ENCODE peak calls at places on chromosomes 12 and 14, in nine cellular contexts. S is suprapubic skin, B is spleen, D is transverse colon, E is stomach, M is HepG2, O is GM12878, A is breast epithelium, Z is sigmoid colon. N is an unnamed sample.

GRCh38 chr14:88599321-88599720 is 36.5 kb downstream of the ZC3H14 start:
- DNase-seq in S (no peak), B (no peak), D (no peak), E (no peak), M (no peak), O (no peak), A (no peak), Z (no peak), N (no peak)

GRCh38 chr12:46364777-46365580 is 7.6 kb downstream of the SLC38A2 start:
- DNase-seq in S (no peak), B (no peak), D (peak), E (peak), M (peak), O (no peak), A (no peak), Z (peak), N (no peak)

GRCh38 chr14:101176535-101177205 is 273.1 kb upstream of the RTL1 start:
- DNase-seq in S (no peak), B (peak), D (no peak), E (no peak), M (no peak), O (no peak), A (no peak), Z (no peak), N (peak)

GRCh38 chr14:26389646-26390508 is 208.0 kb downstream of the NOVA1 start:
- DNase-seq in S (no peak), B (no peak), D (no peak), E (no peak), M (no peak), O (no peak), A (no peak), Z (no peak), N (no peak)

GRCh38 chr14:95463173-95463901 is 53.1 kb downstream of the SYNE3 start:
- DNase-seq in S (no peak), B (no peak), D (peak), E (peak), M (no peak), O (no peak), A (no peak), Z (no peak), N (no peak)

GRCh38 chr14:95023886-95024285 is 133.4 kb downstream of the DICER1 start:
- DNase-seq in S (no peak), B (no peak), D (no peak), E (no peak), M (no peak), O (no peak), A (no peak), Z (peak), N (peak)

GRCh38 chr14:51780741-51781140 is 79.7 kb upstream of the GNG2 start:
- DNase-seq in S (no peak), B (no peak), D (no peak), E (no peak), M (no peak), O (no peak), A (no peak), Z (no peak), N (no peak)

GRCh38 chr12:131533139-131533538 is 177.8 kb upstream of the SFSWAP start:
- DNase-seq in S (no peak), B (no peak), D (no peak), E (no peak), M (no peak), O (no peak), A (no peak), Z (no peak), N (no peak)

GRCh38 chr12:95802482-95803264 is 12.1 kb upstream of the NTN4 start:
- DNase-seq in S (no peak), B (no peak), D (peak), E (no peak), M (peak), O (no peak), A (peak), Z (no peak), N (no peak)

GRCh38 chr12:52082988-52083637 is 3.6 kb downstream of the SMIM41 start:
- DNase-seq in S (no peak), B (peak), D (peak), E (peak), M (peak), O (no peak), A (peak), Z (peak), N (peak)

GRCh38 chr12:6182279-6182898 is 17.8 kb upstream of the CD9 start:
- DNase-seq in S (peak), B (peak), D (peak), E (peak), M (peak), O (no peak), A (peak), Z (peak), N (no peak)

GRCh38 chr12:52522346-52523011 is 2.3 kb upstream of the KRT5 start:
- DNase-seq in S (peak), B (no peak), D (no peak), E (no peak), M (no peak), O (no peak), A (peak), Z (peak), N (peak)

GRCh38 chr14:61706096-61706690 is 10.9 kb downstream of the HIF1A start:
- DNase-seq in S (no peak), B (no peak), D (no peak), E (no peak), M (no peak), O (no peak), A (no peak), Z (no peak), N (no peak)

GRCh38 chr12:85484387-85484786 is 204.4 kb downstream of the ALX1 start:
- DNase-seq in S (no peak), B (no peak), D (no peak), E (no peak), M (no peak), O (no peak), A (no peak), Z (no peak), N (no peak)

GRCh38 chr12:120262852-120263724 is 2.4 kb downstream of the PXN start:
- DNase-seq in S (no peak), B (no peak), D (no peak), E (no peak), M (no peak), O (no peak), A (no peak), Z (peak), N (no peak)

GRCh38 chr14:101044741-101045140 is 141.2 kb upstream of the RTL1 start:
- DNase-seq in S (no peak), B (no peak), D (no peak), E (no peak), M (no peak), O (no peak), A (no peak), Z (no peak), N (no peak)

GRCh38 chr14:36625014-36625413 is 36.6 kb upstream of the PAX9 start:
- DNase-seq in S (no peak), B (no peak), D (no peak), E (no peak), M (no peak), O (no peak), A (no peak), Z (no peak), N (no peak)

GRCh38 chr12:1918875-1919236 is 404 bp upstream of the CACNA2D4 start:
- DNase-seq in S (no peak), B (peak), D (no peak), E (peak), M (no peak), O (no peak), A (no peak), Z (peak), N (no peak)

GRCh38 chr12:6936642-6937480 is 6.8 kb upstream of the RNU7-1 start:
- DNase-seq in S (no peak), B (peak), D (no peak), E (no peak), M (no peak), O (no peak), A (no peak), Z (no peak), N (no peak)

GRCh38 chr14:35416108-35416750 is 11.7 kb upstream of the NFKBIA start:
- DNase-seq in S (no peak), B (no peak), D (peak), E (no peak), M (no peak), O (peak), A (no peak), Z (no peak), N (no peak)

GRCh38 chr12:46722737-46723136 is 103.1 kb downstream of the SLC38A4 start:
- DNase-seq in S (no peak), B (no peak), D (no peak), E (no peak), M (no peak), O (no peak), A (no peak), Z (no peak), N (no peak)

GRCh38 chr12:130796985-130797686 is 41.9 kb downstream of the STX2 start:
- DNase-seq in S (no peak), B (peak), D (no peak), E (no peak), M (no peak), O (no peak), A (no peak), Z (no peak), N (no peak)

GRCh38 chr12:115817399-115817798 is 460.1 kb downstream of the MED13L start:
- DNase-seq in S (no peak), B (no peak), D (no peak), E (no peak), M (no peak), O (no peak), A (no peak), Z (no peak), N (no peak)

GRCh38 chr12:851913-852312 is 97.6 kb downstream of the RAD52 start:
- DNase-seq in S (no peak), B (no peak), D (no peak), E (no peak), M (no peak), O (no peak), A (no peak), Z (no peak), N (no peak)

GRCh38 chr12:2075558-2076195 is 22.9 kb downstream of the CACNA1C start:
- DNase-seq in S (no peak), B (no peak), D (no peak), E (no peak), M (no peak), O (no peak), A (no peak), Z (peak), N (no peak)

GRCh38 chr12:131102991-131103609 is 149.4 kb downstream of the ADGRD1 start:
- DNase-seq in S (no peak), B (peak), D (peak), E (peak), M (no peak), O (no peak), A (no peak), Z (peak), N (no peak)

GRCh38 chr12:5060958-5061357 is 17.3 kb downstream of the KCNA5 start:
- DNase-seq in S (no peak), B (no peak), D (no peak), E (no peak), M (no peak), O (no peak), A (no peak), Z (no peak), N (no peak)

GRCh38 chr12:27790179-27790578 is 10.1 kb upstream of the MANSC4 start:
- DNase-seq in S (no peak), B (no peak), D (no peak), E (no peak), M (no peak), O (no peak), A (no peak), Z (no peak), N (no peak)
- H3K4me3 ChIP-seq in S (no peak), B (no peak), D (no peak), E (no peak), M (no peak), O (no peak), A (no peak), Z (no peak), N (no peak)

DNA sequence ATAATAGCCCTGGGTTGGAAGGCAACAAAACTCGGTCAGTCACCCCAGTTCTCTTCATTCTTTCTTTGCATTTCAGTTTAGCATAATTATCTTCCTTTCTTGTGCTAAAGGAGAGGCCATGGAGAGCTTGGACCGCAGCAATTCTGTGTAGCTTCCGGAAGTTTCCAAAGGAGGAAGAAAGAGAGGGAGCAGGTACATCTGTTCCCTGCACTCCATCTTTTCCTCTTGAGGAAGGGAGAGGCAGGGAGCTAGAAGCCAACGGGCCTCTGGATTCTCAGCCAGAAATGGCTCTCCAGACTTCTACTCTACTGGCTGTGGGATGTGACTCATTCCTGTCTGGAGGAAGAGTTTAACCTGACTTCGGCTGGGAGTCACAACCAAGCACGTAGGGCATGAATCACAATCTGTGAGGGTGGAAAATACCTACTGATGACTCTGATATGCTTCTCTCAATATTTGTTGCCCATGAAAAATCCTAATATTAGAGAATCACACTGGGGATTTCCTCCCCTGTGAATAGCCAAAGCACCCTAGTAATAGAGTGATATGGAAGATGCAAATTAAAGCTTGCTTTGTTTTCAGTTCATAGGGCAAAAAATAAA is 17.0 kb downstream of the ANO6 start:
- DNase-seq in S (no peak), B (no peak), D (no peak), E (peak), M (peak), O (peak), A (no peak), Z (peak), N (no peak)
- TF ChIP-seq POLR2AphosphoS5 in S (no peak), B (no peak), D (peak), E (peak), M (no peak), O (no peak), A (no peak), Z (no peak), N (peak)

GRCh38 chr12:111406474-111407370 is 999 bp downstream of the SH2B3 start:
- DNase-seq in S (no peak), B (peak), D (no peak), E (no peak), M (no peak), O (no peak), A (no peak), Z (peak), N (no peak)
- TF ChIP-seq POLR2A in S (no peak), B (no peak), D (no peak), E (no peak), M (no peak), O (peak), A (no peak), Z (no peak), N (no peak)

GRCh38 chr14:44529026-44529425 is 21.9 kb upstream of the FSCB start:
- DNase-seq in S (no peak), B (no peak), D (no peak), E (no peak), M (no peak), O (no peak), A (no peak), Z (no peak), N (no peak)

GRCh38 chr14:44531648-44532047 is 24.6 kb upstream of the FSCB start:
- DNase-seq in S (no peak), B (no peak), D (no peak), E (no peak), M (no peak), O (no peak), A (no peak), Z (no peak), N (no peak)

GRCh38 chr14:44528180-44528579 is 21.1 kb upstream of the FSCB start:
- DNase-seq in S (no peak), B (no peak), D (no peak), E (no peak), M (no peak), O (no peak), A (no peak), Z (no peak), N (no peak)

GRCh38 chr14:44530482-44530881 is 23.4 kb upstream of the FSCB start:
- DNase-seq in S (no peak), B (no peak), D (no peak), E (no peak), M (no peak), O (no peak), A (no peak), Z (no peak), N (no peak)
- H3K4me3 ChIP-seq in S (no peak), B (no peak), D (no peak), E (no peak), M (no peak), O (no peak), A (no peak), Z (no peak), N (no peak)

GRCh38 chr12:3097836-3098235 is 20.7 kb downstream of the TSPAN9 start:
- DNase-seq in S (no peak), B (no peak), D (no peak), E (no peak), M (peak), O (no peak), A (no peak), Z (no peak), N (no peak)

GRCh38 chr12:3098436-3098835 is 21.3 kb downstream of the TSPAN9 start:
- DNase-seq in S (no peak), B (no peak), D (no peak), E (no peak), M (no peak), O (no peak), A (no peak), Z (no peak), N (no peak)

GRCh38 chr12:3099146-3099545 is 22.0 kb downstream of the TSPAN9 start:
- DNase-seq in S (no peak), B (no peak), D (no peak), E (no peak), M (no peak), O (no peak), A (no peak), Z (no peak), N (no peak)

GRCh38 chr12:3101309-3102022 is 24.3 kb downstream of the TSPAN9 start:
- DNase-seq in S (no peak), B (no peak), D (no peak), E (no peak), M (no peak), O (no peak), A (peak), Z (no peak), N (no peak)

GRCh38 chr12:3097186-3097804 is 20.1 kb downstream of the TSPAN9 start:
- DNase-seq in S (no peak), B (no peak), D (peak), E (peak), M (peak), O (no peak), A (no peak), Z (no peak), N (peak)
- TF ChIP-seq POLR2AphosphoS5 in S (no peak), B (peak), D (no peak), E (peak), M (no peak), O (no peak), A (no peak), Z (no peak), N (peak)

GRCh38 chr14:50669441-50669986 is 1.4 kb upstream of the SAV1 start:
- DNase-seq in S (no peak), B (no peak), D (no peak), E (no peak), M (no peak), O (no peak), A (no peak), Z (no peak), N (no peak)

GRCh38 chr14:50667491-50668007 is 557 bp downstream of the SAV1 start:
- DNase-seq in S (peak), B (no peak), D (peak), E (peak), M (no peak), O (no peak), A (no peak), Z (peak), N (no peak)

GRCh38 chr14:50668852-50669194 is 717 bp upstream of the SAV1 start:
- DNase-seq in S (no peak), B (no peak), D (no peak), E (no peak), M (no peak), O (no peak), A (no peak), Z (no peak), N (no peak)

GRCh38 chr14:50666772-50667490 is 1.2 kb downstream of the SAV1 start:
- DNase-seq in S (no peak), B (no peak), D (peak), E (peak), M (peak), O (no peak), A (peak), Z (peak), N (no peak)

DNA sequence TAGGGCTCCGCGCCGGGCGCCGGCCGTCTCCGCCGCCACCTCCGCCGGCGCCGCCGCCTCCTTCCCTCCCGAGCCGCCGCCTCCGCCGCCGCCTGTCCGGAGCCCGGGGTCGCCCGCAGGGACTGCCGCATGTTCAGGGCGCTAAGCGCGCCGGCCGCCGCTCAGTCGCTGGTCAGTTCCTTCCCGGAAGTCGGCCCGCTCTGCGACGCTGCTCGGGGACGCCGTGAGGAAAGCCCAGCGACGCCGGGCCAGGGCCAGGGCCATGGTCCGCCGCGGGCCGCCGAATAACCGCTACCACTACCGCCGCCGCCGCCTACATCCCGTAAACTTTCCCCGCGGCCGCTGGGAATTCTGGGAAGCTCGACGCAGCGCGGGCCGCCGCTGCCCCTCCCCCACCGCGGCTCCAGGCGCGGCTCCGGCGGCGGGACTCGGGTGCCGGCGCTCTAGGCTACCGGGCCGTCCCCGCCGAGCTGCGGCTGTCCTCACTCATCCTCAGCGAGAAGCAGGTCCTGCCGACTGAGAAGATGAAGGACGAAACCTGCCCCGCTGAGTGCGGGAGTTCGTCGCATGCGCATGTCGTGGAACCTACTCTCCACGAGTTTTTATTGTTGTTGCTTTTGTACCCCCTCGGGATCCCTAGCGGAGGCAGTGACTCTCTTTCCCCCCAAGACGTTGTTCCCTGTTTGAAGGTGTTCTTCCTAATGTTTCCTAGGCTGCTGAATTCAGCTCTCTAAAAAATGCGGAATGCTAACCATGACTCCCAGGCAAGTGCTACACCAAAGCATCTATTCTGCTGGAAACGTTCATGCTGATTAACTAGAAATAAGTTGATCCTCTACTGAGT is at the start of gene SAV1:
- DNase-seq in S (peak), B (peak), D (peak), E (peak), M (peak), O (no peak), A (peak), Z (peak), N (no peak)
- TF ChIP-seq POLR2A in S (peak), B (peak), D (peak), E (peak), M (peak), O (peak), A (peak), Z (peak), N (no peak)